ENCODE peak calls at places on chromosomes 2 and 18, in seven cellular contexts. One of them, this sample, is unnamed.
A peak's percentile ranks its signal among the peaks of the same experiment; 100 is the strongest.

GRCh38 chr2:130354135-130354420 is 1.8 kb upstream of the PTPN18 start:
- DNase-seq in GM23338: no peak
- DNase-seq in suprapubic skin: no peak
- DNase-seq in HCT116: no peak
- DNase-seq in breast epithelium: no peak
- DNase-seq in stomach: no peak
- DNase-seq in HL-60: no peak
- DNase-seq in this sample: no peak

GRCh38 chr2:137888845-137889244 is 75.4 kb upstream of the HNMT start:
- DNase-seq in GM23338: peak; percentile 75
- DNase-seq in suprapubic skin: no peak
- DNase-seq in HCT116: peak; percentile 10
- DNase-seq in breast epithelium: no peak
- DNase-seq in stomach: peak; percentile 51
- DNase-seq in HL-60: no peak
- DNase-seq in this sample: no peak

GRCh38 chr18:79797518-79798345 is at the start of gene KCNG2:
- DNase-seq in GM23338: peak; percentile 67
- DNase-seq in suprapubic skin: no peak
- DNase-seq in HCT116: no peak
- DNase-seq in breast epithelium: no peak
- DNase-seq in stomach: no peak
- DNase-seq in HL-60: no peak
- DNase-seq in this sample: no peak

GRCh38 chr2:86592547-86593230 is 29.4 kb upstream of the CHMP3 start:
- DNase-seq in GM23338: no peak
- DNase-seq in suprapubic skin: no peak
- DNase-seq in HCT116: no peak
- DNase-seq in breast epithelium: no peak
- DNase-seq in stomach: no peak
- DNase-seq in HL-60: no peak
- DNase-seq in this sample: no peak

GRCh38 chr2:113886479-113887383 is 3.2 kb upstream of the ACTR3 start:
- DNase-seq in GM23338: no peak
- DNase-seq in suprapubic skin: no peak
- DNase-seq in HCT116: no peak
- DNase-seq in breast epithelium: peak; percentile 22
- DNase-seq in stomach: peak; percentile 55
- DNase-seq in HL-60: peak; percentile 87
- DNase-seq in this sample: no peak

GRCh38 chr2:57434429-57434828 is 612.2 kb upstream of the VRK2 start:
- DNase-seq in GM23338: no peak
- DNase-seq in suprapubic skin: no peak
- DNase-seq in HCT116: no peak
- DNase-seq in breast epithelium: no peak
- DNase-seq in stomach: no peak
- DNase-seq in HL-60: no peak
- DNase-seq in this sample: no peak

GRCh38 chr2:174145827-174146226 is 102.5 kb downstream of the OLA1 start:
- DNase-seq in GM23338: peak; percentile 69
- DNase-seq in suprapubic skin: no peak
- DNase-seq in HCT116: no peak
- DNase-seq in breast epithelium: no peak
- DNase-seq in stomach: no peak
- DNase-seq in HL-60: peak; percentile 20
- DNase-seq in this sample: no peak

GRCh38 chr2:204665244-204665643 is 120.0 kb downstream of the PARD3B start:
- DNase-seq in GM23338: peak; percentile 30
- DNase-seq in suprapubic skin: no peak
- DNase-seq in HCT116: no peak
- DNase-seq in breast epithelium: no peak
- DNase-seq in stomach: no peak
- DNase-seq in HL-60: no peak
- DNase-seq in this sample: no peak

GRCh38 chr2:37802899-37803379 is 122.1 kb upstream of the RMDN2 start:
- DNase-seq in GM23338: no peak
- DNase-seq in suprapubic skin: no peak
- DNase-seq in HCT116: no peak
- DNase-seq in breast epithelium: no peak
- DNase-seq in stomach: no peak
- DNase-seq in HL-60: no peak
- DNase-seq in this sample: no peak

GRCh38 chr2:127355407-127356008 is 32.3 kb downstream of the MAP3K2 start:
- DNase-seq in GM23338: peak; percentile 75
- DNase-seq in suprapubic skin: no peak
- DNase-seq in HCT116: peak; percentile 27
- DNase-seq in breast epithelium: no peak
- DNase-seq in stomach: no peak
- DNase-seq in HL-60: no peak
- DNase-seq in this sample: no peak

GRCh38 chr2:58195668-58196067 is 45.5 kb downstream of the FANCL start:
- DNase-seq in GM23338: no peak
- DNase-seq in suprapubic skin: no peak
- DNase-seq in HCT116: no peak
- DNase-seq in breast epithelium: no peak
- DNase-seq in stomach: no peak
- DNase-seq in HL-60: no peak
- DNase-seq in this sample: no peak

GRCh38 chr2:95265182-95265581 is 9.1 kb upstream of the PROM2 start:
- DNase-seq in GM23338: no peak
- DNase-seq in suprapubic skin: no peak
- DNase-seq in HCT116: no peak
- DNase-seq in breast epithelium: no peak
- DNase-seq in stomach: peak; percentile 4
- DNase-seq in HL-60: no peak
- DNase-seq in this sample: no peak

GRCh38 chr2:58938988-58939387 is 697.9 kb upstream of the FANCL start:
- DNase-seq in GM23338: no peak
- DNase-seq in suprapubic skin: no peak
- DNase-seq in HCT116: no peak
- DNase-seq in breast epithelium: no peak
- DNase-seq in stomach: no peak
- DNase-seq in HL-60: no peak
- DNase-seq in this sample: no peak

GRCh38 chr2:85899284-85899683 is 10.5 kb upstream of the ST3GAL5 start:
- DNase-seq in GM23338: no peak
- DNase-seq in suprapubic skin: no peak
- DNase-seq in HCT116: no peak
- DNase-seq in breast epithelium: no peak
- DNase-seq in stomach: no peak
- DNase-seq in HL-60: no peak
- DNase-seq in this sample: no peak

GRCh38 chr2:9178905-9179571 is 27.6 kb upstream of the ASAP2 start:
- DNase-seq in GM23338: no peak
- DNase-seq in suprapubic skin: no peak
- DNase-seq in HCT116: no peak
- DNase-seq in breast epithelium: peak; percentile 50
- DNase-seq in stomach: peak; percentile 75
- DNase-seq in HL-60: no peak
- DNase-seq in this sample: no peak

GRCh38 chr2:69466728-69467127 is 29.5 kb upstream of the NFU1 start:
- DNase-seq in GM23338: no peak
- DNase-seq in suprapubic skin: no peak
- DNase-seq in HCT116: no peak
- DNase-seq in breast epithelium: no peak
- DNase-seq in stomach: no peak
- DNase-seq in HL-60: no peak
- DNase-seq in this sample: no peak

GRCh38 chr2:110770696-110771425 is 38.5 kb downstream of the ACOXL start:
- DNase-seq in GM23338: no peak
- DNase-seq in suprapubic skin: no peak
- DNase-seq in HCT116: no peak
- DNase-seq in breast epithelium: no peak
- DNase-seq in stomach: no peak
- DNase-seq in HL-60: no peak
- DNase-seq in this sample: no peak

GRCh38 chr2:38600242-38600891 is 2.4 kb downstream of the HNRNPLL start:
- DNase-seq in GM23338: peak; percentile 17
- DNase-seq in suprapubic skin: no peak
- DNase-seq in HCT116: no peak
- DNase-seq in breast epithelium: no peak
- DNase-seq in stomach: no peak
- DNase-seq in HL-60: no peak
- DNase-seq in this sample: no peak

GRCh38 chr2:60413819-60414178 is 139.7 kb downstream of the BCL11A start:
- DNase-seq in GM23338: no peak
- DNase-seq in suprapubic skin: no peak
- DNase-seq in HCT116: no peak
- DNase-seq in breast epithelium: no peak
- DNase-seq in stomach: no peak
- DNase-seq in HL-60: no peak
- DNase-seq in this sample: no peak
- TF ChIP-seq POLR2AphosphoS5 in GM23338: no peak
- TF ChIP-seq POLR2AphosphoS5 in suprapubic skin: no peak
- TF ChIP-seq POLR2AphosphoS5 in HCT116: no peak
- TF ChIP-seq POLR2AphosphoS5 in breast epithelium: no peak
- TF ChIP-seq POLR2AphosphoS5 in stomach: no peak
- TF ChIP-seq POLR2AphosphoS5 in HL-60: no peak
- TF ChIP-seq POLR2AphosphoS5 in this sample: no peak

GRCh38 chr2:241613018-241613780 is 23.8 kb downstream of the THAP4 start:
- DNase-seq in GM23338: no peak
- DNase-seq in suprapubic skin: no peak
- DNase-seq in HCT116: no peak
- DNase-seq in breast epithelium: no peak
- DNase-seq in stomach: no peak
- DNase-seq in HL-60: no peak
- DNase-seq in this sample: no peak

GRCh38 chr2:241609859-241610793 is 26.8 kb downstream of the THAP4 start:
- DNase-seq in GM23338: peak; percentile 97
- DNase-seq in suprapubic skin: peak; percentile 88
- DNase-seq in HCT116: no peak
- DNase-seq in breast epithelium: peak; percentile 77
- DNase-seq in stomach: peak; percentile 90
- DNase-seq in HL-60: peak; percentile 51
- DNase-seq in this sample: peak; percentile 18

GRCh38 chr2:241608881-241609280 is 28.1 kb downstream of the THAP4 start:
- DNase-seq in GM23338: no peak
- DNase-seq in suprapubic skin: no peak
- DNase-seq in HCT116: no peak
- DNase-seq in breast epithelium: no peak
- DNase-seq in stomach: no peak
- DNase-seq in HL-60: no peak
- DNase-seq in this sample: no peak

GRCh38 chr2:241612156-241613017 is 24.6 kb downstream of the THAP4 start:
- DNase-seq in GM23338: no peak
- DNase-seq in suprapubic skin: no peak
- DNase-seq in HCT116: no peak
- DNase-seq in breast epithelium: no peak
- DNase-seq in stomach: no peak
- DNase-seq in HL-60: no peak
- DNase-seq in this sample: no peak

DNA sequence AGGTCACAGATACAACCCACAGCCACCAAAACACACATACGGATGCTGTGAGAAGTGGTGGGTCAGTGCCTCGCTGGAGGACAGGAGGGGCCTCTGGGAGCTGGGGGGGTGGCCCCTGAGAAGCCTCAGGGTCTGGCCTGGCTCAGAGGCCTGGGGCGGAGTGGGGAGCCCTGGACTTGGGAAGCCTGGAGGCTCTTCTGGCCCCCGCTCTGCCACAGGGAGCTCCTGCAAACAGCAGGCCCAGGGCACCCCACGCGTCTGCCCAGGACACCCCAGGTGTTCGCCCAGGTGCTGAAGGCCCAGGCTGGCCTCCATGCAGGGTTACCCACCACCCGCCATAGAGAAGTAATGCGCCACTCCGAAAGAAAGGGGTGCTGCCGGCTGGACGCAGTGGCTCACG is 25.9 kb downstream of the THAP4 start:
- DNase-seq in GM23338: no peak
- DNase-seq in suprapubic skin: no peak
- DNase-seq in HCT116: no peak
- DNase-seq in breast epithelium: no peak
- DNase-seq in stomach: no peak
- DNase-seq in HL-60: no peak
- DNase-seq in this sample: no peak
- H3K4me3 ChIP-seq in GM23338: peak overlapping the region; percentile 71
- H3K4me3 ChIP-seq in suprapubic skin: no peak overlapping the region
- H3K4me3 ChIP-seq in HCT116: no peak overlapping the region
- H3K4me3 ChIP-seq in breast epithelium: no peak overlapping the region
- H3K4me3 ChIP-seq in stomach: no peak overlapping the region
- H3K4me3 ChIP-seq in HL-60: no peak overlapping the region
- H3K4me3 ChIP-seq in this sample: no peak overlapping the region

GRCh38 chr2:2657121-2657962 is 326.3 kb upstream of the MYT1L start:
- DNase-seq in GM23338: no peak
- DNase-seq in suprapubic skin: no peak
- DNase-seq in HCT116: no peak
- DNase-seq in breast epithelium: no peak
- DNase-seq in stomach: no peak
- DNase-seq in HL-60: no peak
- DNase-seq in this sample: no peak
- TF ChIP-seq POLR2AphosphoS5 in GM23338: no peak
- TF ChIP-seq POLR2AphosphoS5 in suprapubic skin: no peak
- TF ChIP-seq POLR2AphosphoS5 in HCT116: no peak
- TF ChIP-seq POLR2AphosphoS5 in breast epithelium: no peak
- TF ChIP-seq POLR2AphosphoS5 in stomach: no peak
- TF ChIP-seq POLR2AphosphoS5 in HL-60: no peak
- TF ChIP-seq POLR2AphosphoS5 in this sample: no peak

GRCh38 chr2:176805345-176805744 is 407.2 kb upstream of the HNRNPA3 start:
- DNase-seq in GM23338: no peak
- DNase-seq in suprapubic skin: no peak
- DNase-seq in HCT116: no peak
- DNase-seq in breast epithelium: no peak
- DNase-seq in stomach: no peak
- DNase-seq in HL-60: no peak
- DNase-seq in this sample: no peak
- H3K4me3 ChIP-seq in GM23338: no peak overlapping the region
- H3K4me3 ChIP-seq in suprapubic skin: no peak overlapping the region
- H3K4me3 ChIP-seq in HCT116: no peak overlapping the region
- H3K4me3 ChIP-seq in breast epithelium: no peak overlapping the region
- H3K4me3 ChIP-seq in stomach: no peak overlapping the region
- H3K4me3 ChIP-seq in HL-60: no peak overlapping the region
- H3K4me3 ChIP-seq in this sample: no peak overlapping the region

DNA sequence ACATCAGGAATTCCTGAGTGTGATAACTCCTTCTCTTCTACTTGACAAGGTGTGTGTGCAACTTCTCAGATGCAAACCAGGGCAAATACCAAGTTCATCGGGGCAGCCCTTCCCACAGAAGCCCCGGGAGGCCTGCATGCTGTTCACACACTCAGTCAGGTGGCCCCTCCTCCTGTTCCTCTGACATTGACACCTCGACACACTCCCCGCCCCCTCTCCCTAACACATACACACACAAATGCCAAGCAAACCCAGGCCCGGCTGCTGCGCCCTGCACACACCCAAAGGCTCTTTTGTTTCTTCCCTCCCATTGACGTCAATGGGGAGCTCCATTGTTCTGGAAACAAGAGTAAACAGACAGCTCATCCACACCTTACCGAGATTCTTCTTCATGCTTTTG is 1.7 kb upstream of the PER2 start:
- DNase-seq in GM23338: peak; percentile 72
- DNase-seq in suprapubic skin: peak; percentile 89
- DNase-seq in HCT116: peak; percentile 71
- DNase-seq in breast epithelium: peak; percentile 92
- DNase-seq in stomach: peak; percentile 90
- DNase-seq in HL-60: no peak
- DNase-seq in this sample: no peak
- TF ChIP-seq POLR2AphosphoS5 in GM23338: no peak
- TF ChIP-seq POLR2AphosphoS5 in suprapubic skin: no peak
- TF ChIP-seq POLR2AphosphoS5 in HCT116: no peak
- TF ChIP-seq POLR2AphosphoS5 in breast epithelium: peak; percentile 58
- TF ChIP-seq POLR2AphosphoS5 in stomach: no peak
- TF ChIP-seq POLR2AphosphoS5 in HL-60: no peak
- TF ChIP-seq POLR2AphosphoS5 in this sample: no peak